ENCODE peak calls at places on chromosomes 6 and 20, in five cellular contexts. Q, W, V, L and G are unnamed samples.

GRCh38 chr6:7975764-7976146 is 65.2 kb upstream of the TXNDC5 start:
- DNase-seq in V (no peak), Q (no peak), W (no peak), L (peak), G (no peak)

GRCh38 chr20:41224281-41224680 is 86.9 kb downstream of the PLCG1 start:
- DNase-seq in W (no peak), Q (no peak), V (no peak), L (no peak), G (no peak)

GRCh38 chr6:5996701-5997419 is 9.9 kb downstream of the NRN1 start:
- DNase-seq in W (peak), V (no peak), L (no peak), Q (no peak), G (no peak)

GRCh38 chr6:145044606-145045275 is 690.6 kb downstream of the EPM2A start:
- DNase-seq in L (no peak), V (no peak), W (no peak), Q (no peak), G (no peak)

GRCh38 chr6:7673063-7673536 is 52.8 kb upstream of the BMP6 start:
- DNase-seq in L (peak), W (peak), Q (peak), V (peak), G (no peak)

GRCh38 chr6:47188588-47189021 is 121.1 kb downstream of the TNFRSF21 start:
- DNase-seq in W (no peak), V (no peak), L (no peak), Q (no peak), G (no peak)

GRCh38 chr20:24149881-24150307 is 161.3 kb upstream of the GGTLC1 start:
- DNase-seq in L (no peak), Q (no peak), W (peak), V (no peak), G (no peak)

GRCh38 chr20:33914871-33915270 is 78.8 kb upstream of the RALY start:
- DNase-seq in L (no peak), W (no peak), Q (no peak), V (no peak), G (no peak)

GRCh38 chr20:49424536-49424935 is 57.9 kb downstream of the KCNB1 start:
- DNase-seq in Q (peak), W (peak), L (no peak), V (no peak), G (peak)

GRCh38 chr20:50267041-50267865 is 76.6 kb downstream of the CEBPB start:
- DNase-seq in Q (peak), V (no peak), W (no peak), L (no peak), G (no peak)

GRCh38 chr6:163630096-163630495 is 215.6 kb downstream of the QKI start:
- DNase-seq in L (no peak), W (no peak), V (no peak), Q (no peak), G (no peak)

GRCh38 chr20:8018928-8019177 is 708 bp downstream of the TMX4 start:
- DNase-seq in L (no peak), Q (no peak), W (no peak), V (no peak), G (peak)

GRCh38 chr20:33835773-33836172 is 24.6 kb downstream of the CHMP4B start:
- DNase-seq in L (no peak), Q (no peak), W (no peak), V (no peak), G (no peak)

GRCh38 chr6:125310994-125311649 is 9.4 kb upstream of the HDDC2 start:
- DNase-seq in Q (no peak), L (peak), W (peak), V (no peak), G (no peak)

GRCh38 chr6:167341665-167342655 is 17.1 kb downstream of the TTLL2 start:
- DNase-seq in W (no peak), L (no peak), Q (no peak), V (no peak), G (no peak)

GRCh38 chr6:53119349-53119748 is 29.3 kb downstream of the GCM1 start:
- DNase-seq in Q (no peak), W (no peak), L (no peak), V (no peak), G (no peak)

GRCh38 chr6:106520711-106521367 is 108.5 kb downstream of the RTN4IP1 start:
- DNase-seq in L (no peak), Q (no peak), V (peak), W (no peak), G (no peak)

GRCh38 chr6:34580707-34581560 is 24.8 kb upstream of the SPDEF start:
- DNase-seq in L (peak), W (peak), Q (no peak), V (no peak), G (peak)

GRCh38 chr6:161847628-161848027 is 573.8 kb upstream of the AGPAT4 start:
- DNase-seq in W (no peak), V (no peak), L (no peak), Q (no peak), G (no peak)

GRCh38 chr6:151647871-151648639 is 154.2 kb downstream of the CCDC170 start:
- DNase-seq in W (no peak), V (no peak), L (no peak), Q (no peak), G (no peak)

GRCh38 chr6:161908872-161909271 is 635.0 kb upstream of the AGPAT4 start:
- DNase-seq in Q (no peak), L (no peak), W (no peak), V (no peak), G (no peak)

GRCh38 chr6:113172531-113172966 is 684.6 kb upstream of the MARCKS start:
- DNase-seq in W (peak), Q (no peak), V (no peak), L (no peak), G (peak)

GRCh38 chr20:58531657-58532056 is 16.5 kb upstream of the APCDD1L start:
- DNase-seq in Q (no peak), V (no peak), L (no peak), W (no peak), G (no peak)

GRCh38 chr6:1701668-1702353 is 92.1 kb downstream of the FOXC1 start:
- DNase-seq in W (no peak), Q (no peak), V (no peak), L (no peak), G (no peak)

GRCh38 chr6:72911463-72912153 is 289.7 kb downstream of the KCNQ5 start:
- DNase-seq in L (no peak), V (no peak), W (no peak), Q (no peak), G (no peak)

GRCh38 chr20:37243076-37243936 is 18.3 kb downstream of the GHRH start:
- DNase-seq in L (no peak), Q (no peak), W (no peak), V (no peak), G (no peak)

GRCh38 chr6:13522639-13523038 is 35.2 kb upstream of the GFOD1 start:
- DNase-seq in W (no peak), L (no peak), Q (no peak), V (no peak), G (no peak)

GRCh38 chr6:42367353-42368011 is 84.2 kb downstream of the TRERF1 start:
- DNase-seq in Q (no peak), L (no peak), V (peak), W (no peak), G (no peak)

GRCh38 chr6:134372603-134373281 is 54.8 kb upstream of the SGK1 start:
- DNase-seq in Q (no peak), V (no peak), W (no peak), L (no peak), G (no peak)

GRCh38 chr6:100657678-100658330 is 193.1 kb upstream of the SIM1 start:
- DNase-seq in V (no peak), W (no peak), L (no peak), Q (no peak), G (no peak)

GRCh38 chr20:48493966-48494365 is 333.8 kb downstream of the PREX1 start:
- DNase-seq in W (no peak), V (no peak), Q (no peak), L (no peak), G (no peak)

GRCh38 chr6:159020011-159020410 is 20.0 kb upstream of the RSPH3 start:
- DNase-seq in W (no peak), Q (no peak), V (no peak), L (no peak), G (no peak)
- H3K27ac ChIP-seq in W (no peak), Q (no peak), V (no peak), L (no peak), G (no peak)

GRCh38 chr20:22431419-22431818 is 153.0 kb downstream of the FOXA2 start:
- DNase-seq in L (no peak), Q (no peak), W (no peak), V (no peak), G (no peak)
- H3K27ac ChIP-seq in L (no peak), Q (no peak), W (no peak), V (no peak), G (no peak)

DNA sequence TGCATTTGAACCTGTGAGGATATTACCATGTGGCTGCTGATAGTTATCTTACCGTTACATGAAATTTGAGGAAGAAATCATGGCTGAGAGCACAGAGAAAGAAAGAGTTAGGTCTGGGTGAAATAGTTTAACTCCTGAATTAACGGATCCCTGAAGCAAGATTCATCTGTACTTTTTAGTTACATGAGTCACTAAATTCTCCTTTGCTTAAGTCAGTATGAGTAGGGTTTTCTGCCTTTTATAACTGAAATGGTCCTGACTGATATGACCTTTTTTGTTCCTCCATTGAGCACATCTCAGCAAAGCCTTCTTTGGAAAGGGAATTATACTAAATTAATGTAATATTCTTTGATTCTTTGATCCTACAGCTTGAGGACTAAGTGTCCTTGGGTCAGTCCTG is 333.3 kb upstream of the ZFP64 start:
- DNase-seq in V (no peak), W (no peak), Q (no peak), L (no peak), G (no peak)
- H3K27ac ChIP-seq in V (no peak), W (no peak), Q (no peak), L (no peak), G (no peak)

DNA sequence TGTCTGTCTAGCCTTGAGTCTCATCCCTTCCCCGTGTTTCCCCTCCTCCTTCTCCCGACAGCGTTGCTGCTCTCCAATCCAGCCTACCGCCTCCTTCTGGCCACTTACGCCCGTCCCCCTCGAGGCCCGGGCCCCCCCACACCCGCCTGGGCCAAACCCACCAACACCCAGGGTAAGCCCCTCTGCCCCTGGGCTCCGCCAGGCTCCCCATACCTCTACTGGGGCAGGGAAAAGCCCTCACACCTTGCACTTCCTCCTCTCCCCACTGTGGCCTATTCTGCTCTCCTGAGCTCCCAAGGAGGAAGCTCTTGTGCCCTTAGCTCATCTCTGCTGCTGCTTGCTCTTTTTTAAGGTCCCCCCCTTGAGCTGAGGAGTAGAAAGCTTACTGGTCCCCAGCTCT is 11.0 kb downstream of the DDR1 start:
- DNase-seq in W (peak), L (no peak), Q (no peak), V (peak), G (no peak)
- H3K27ac ChIP-seq in W (no peak), L (no peak), Q (no peak), V (no peak), G (no peak)

GRCh38 chr6:16319813-16320532 is 81.6 kb downstream of the GMPR start:
- DNase-seq in Q (peak), W (no peak), L (peak), V (peak), G (peak)

GRCh38 chr6:16320533-16321340 is 82.3 kb downstream of the GMPR start:
- DNase-seq in L (no peak), Q (peak), W (no peak), V (no peak), G (peak)

GRCh38 chr6:16321341-16321710 is 82.9 kb downstream of the GMPR start:
- DNase-seq in W (no peak), Q (no peak), L (no peak), V (no peak), G (no peak)

GRCh38 chr6:16322666-16323312 is 84.4 kb downstream of the GMPR start:
- DNase-seq in Q (peak), L (no peak), V (peak), W (no peak), G (peak)

GRCh38 chr6:16321826-16322225 is 83.4 kb downstream of the GMPR start:
- DNase-seq in V (no peak), Q (no peak), L (no peak), W (no peak), G (no peak)
- H3K27ac ChIP-seq in V (peak), Q (peak), L (no peak), W (peak), G (no peak)

GRCh38 chr6:15779726-15780125 is 116.9 kb upstream of the DTNBP1 start:
- DNase-seq in W (peak), Q (no peak), V (no peak), L (no peak), G (no peak)
- H3K27ac ChIP-seq in W (no peak), Q (no peak), V (no peak), L (no peak), G (no peak)